ENCODE peak calls at places on chromosomes 5 and 9, in five cellular contexts. X is left lung, J is WERI-Rb-1, P is SK-N-SH, B is PC-3. Y is an unnamed sample.

GRCh38 chr5:122608222-122608621 is 166.7 kb upstream of the SNX2 start:
- DNase-seq in X (no peak), J (no peak), P (no peak), B (no peak), Y (no peak)

GRCh38 chr9:125586173-125586512 is 120.9 kb downstream of the MAPKAP1 start:
- DNase-seq in X (no peak), J (no peak), P (no peak), B (no peak), Y (no peak)

GRCh38 chr9:104863180-104863883 is 64.6 kb downstream of the ABCA1 start:
- DNase-seq in X (no peak), J (peak; percentile 90), P (peak; percentile 82), B (peak; percentile 79), Y (no peak)

GRCh38 chr5:87539839-87540238 is 127.1 kb upstream of the CCNH start:
- DNase-seq in X (no peak), J (no peak), P (no peak), B (peak; percentile 42), Y (no peak)

GRCh38 chr9:69580582-69580945 is 91.6 kb downstream of the APBA1 start:
- DNase-seq in X (no peak), J (no peak), P (no peak), B (no peak), Y (no peak)

GRCh38 chr5:149215478-149216042 is 56.1 kb upstream of the AFAP1L1 start:
- DNase-seq in X (no peak), J (no peak), P (no peak), B (peak; percentile 60), Y (no peak)

GRCh38 chr9:136694163-136694864 is 7.1 kb upstream of the AGPAT2 start:
- DNase-seq in X (peak; percentile 67), J (peak; percentile 80), P (peak; percentile 92), B (peak; percentile 63), Y (peak; percentile 79)

GRCh38 chr5:11037080-11037479 is 276.0 kb upstream of the DAP start:
- DNase-seq in X (no peak), J (no peak), P (no peak), B (no peak), Y (no peak)

GRCh38 chr9:78348848-78349247 is 51.9 kb downstream of the PSAT1 start:
- DNase-seq in X (no peak), J (no peak), P (no peak), B (no peak), Y (no peak)

GRCh38 chr9:131744171-131744714 is 4.4 kb upstream of the RAPGEF1 start:
- DNase-seq in X (no peak), J (no peak), P (no peak), B (no peak), Y (no peak)

GRCh38 chr9:87546704-87547103 is 49.0 kb downstream of the DAPK1 start:
- DNase-seq in X (no peak), J (no peak), P (no peak), B (no peak), Y (no peak)

GRCh38 chr5:119367502-119368237 is 11.9 kb downstream of the TNFAIP8 start:
- DNase-seq in X (no peak), J (no peak), P (no peak), B (peak; percentile 57), Y (no peak)

GRCh38 chr5:65037845-65038815 is 269.4 kb downstream of the CWC27 start:
- DNase-seq in X (no peak), J (peak; percentile 65), P (no peak), B (peak; percentile 25), Y (no peak)

GRCh38 chr5:176743828-176744583 is 66.4 kb upstream of the UNC5A start:
- DNase-seq in X (peak; percentile 21), J (no peak), P (peak; percentile 26), B (no peak), Y (no peak)

GRCh38 chr9:21165516-21165915 is 944 bp downstream of the IFNA21 start:
- DNase-seq in X (no peak), J (no peak), P (no peak), B (no peak), Y (no peak)

GRCh38 chr9:68996457-68996856 is 17.5 kb downstream of the PRKACG start:
- DNase-seq in X (no peak), J (no peak), P (no peak), B (no peak), Y (no peak)

GRCh38 chr9:133067006-133067405 is 5.2 kb downstream of the CEL start:
- DNase-seq in X (no peak), J (no peak), P (no peak), B (no peak), Y (no peak)

GRCh38 chr9:17987174-17987573 is 408.3 kb downstream of the SH3GL2 start:
- DNase-seq in X (no peak), J (no peak), P (no peak), B (no peak), Y (no peak)

GRCh38 chr9:16154570-16155078 is 601.8 kb downstream of the CCDC171 start:
- DNase-seq in X (no peak), J (peak; percentile 85), P (no peak), B (peak; percentile 20), Y (no peak)

GRCh38 chr9:16824545-16825041 is 45.9 kb downstream of the BNC2 start:
- DNase-seq in X (no peak), J (peak; percentile 14), P (peak; percentile 39), B (peak; percentile 54), Y (no peak)

GRCh38 chr5:150443242-150444075 is 6.1 kb downstream of the RPS14 start:
- DNase-seq in X (no peak), J (peak; percentile 62), P (no peak), B (no peak), Y (no peak)

GRCh38 chr5:53424691-53425597 is 55.5 kb upstream of the FST start:
- DNase-seq in X (no peak), J (no peak), P (no peak), B (peak; percentile 89), Y (no peak)

GRCh38 chr9:133945977-133946753 is 46.0 kb downstream of the VAV2 start:
- DNase-seq in X (no peak), J (no peak), P (no peak), B (no peak), Y (peak; percentile 18)

GRCh38 chr5:40121236-40121635 is 558.5 kb upstream of the PTGER4 start:
- DNase-seq in X (no peak), J (no peak), P (no peak), B (no peak), Y (no peak)

GRCh38 chr9:74500584-74500924 is 3.4 kb downstream of the RORB start:
- DNase-seq in X (no peak), J (no peak), P (peak; percentile 24), B (no peak), Y (no peak)

GRCh38 chr5:96790851-96791513 is 16.8 kb downstream of the ERAP1 start:
- DNase-seq in X (no peak), J (no peak), P (no peak), B (peak; percentile 60), Y (no peak)

GRCh38 chr9:93265301-93265971 is 81.5 kb downstream of the WNK2 start:
- DNase-seq in X (no peak), J (no peak), P (peak; percentile 21), B (no peak), Y (peak; percentile 23)

GRCh38 chr5:36403601-36404311 is 102.1 kb upstream of the RANBP3L start:
- DNase-seq in X (no peak), J (no peak), P (no peak), B (no peak), Y (no peak)

GRCh38 chr5:36407396-36407795 is 105.7 kb upstream of the RANBP3L start:
- DNase-seq in X (no peak), J (no peak), P (no peak), B (no peak), Y (no peak)

GRCh38 chr5:36402512-36402906 is 100.8 kb upstream of the RANBP3L start:
- DNase-seq in X (no peak), J (no peak), P (no peak), B (no peak), Y (no peak)

DNA sequence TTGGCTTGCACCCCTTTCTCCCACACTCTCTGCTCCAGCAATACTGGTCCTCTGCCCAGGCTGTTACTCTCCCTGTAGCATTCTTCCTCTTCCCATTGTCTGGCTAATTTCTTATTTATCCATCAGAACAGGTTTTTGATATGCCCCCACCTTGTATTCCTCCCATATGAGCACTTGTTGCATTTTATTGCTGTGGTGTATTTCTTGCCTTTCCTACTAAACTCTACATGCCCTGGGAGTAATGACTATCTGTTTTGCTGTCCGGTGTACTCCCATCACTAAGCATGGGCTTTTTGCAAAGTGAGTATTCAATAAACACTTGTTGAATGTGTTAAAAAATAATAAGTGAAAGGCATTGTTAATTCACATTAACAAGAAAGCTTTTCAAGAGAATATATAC is 104.3 kb upstream of the RANBP3L start:
- DNase-seq in X (no peak), J (no peak), P (no peak), B (no peak), Y (no peak)
- H3K9me3 ChIP-seq in X (no peaks in the 10 kb centered on the region), J (peaks cover 2% of the 10 kb centered on the region), P (no peaks in the 10 kb centered on the region), B (no peaks in the 10 kb centered on the region), Y (no peaks in the 10 kb centered on the region)

DNA sequence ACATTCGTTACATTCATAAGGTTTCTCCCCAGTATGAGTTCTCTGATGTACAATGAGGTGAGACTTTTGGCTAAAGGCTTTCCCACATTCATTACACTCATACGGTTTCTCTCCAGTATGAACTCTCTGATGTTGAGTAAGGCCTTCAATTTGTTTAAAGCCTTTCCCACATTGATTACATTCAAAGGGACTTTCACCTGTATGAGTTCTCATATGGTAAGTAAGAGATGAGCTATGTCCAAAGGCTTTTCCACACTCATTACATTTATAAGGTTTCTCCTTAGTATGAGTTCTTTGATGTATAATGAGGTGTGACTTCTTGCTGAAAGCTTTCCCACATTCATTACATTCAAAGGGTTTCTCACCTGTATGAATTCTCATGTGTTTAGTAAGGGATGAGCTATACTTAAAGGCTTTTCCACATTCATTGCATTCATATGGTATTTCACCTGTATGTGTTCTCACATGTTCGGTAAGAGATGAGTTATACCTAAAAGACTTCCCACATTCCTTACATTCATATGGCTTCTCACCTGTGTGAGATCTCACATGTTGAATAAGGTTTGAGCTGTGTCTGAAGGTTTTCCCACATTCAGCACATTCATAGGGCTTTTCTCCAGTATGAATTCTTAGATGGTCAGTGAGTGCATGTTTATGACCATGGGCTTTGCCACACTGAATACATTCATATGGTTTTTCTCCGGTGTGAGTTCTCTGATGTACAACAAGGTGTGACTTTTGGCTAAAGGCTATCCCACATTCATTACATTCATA is 13.5 kb downstream of the ZFP37 start:
- DNase-seq in X (no peak), J (no peak), P (no peak), B (peak; percentile 1), Y (no peak)
- H3K9me3 ChIP-seq in X (peaks cover 99% of the 10 kb centered on the region), J (peaks cover 72% of the 10 kb centered on the region), P (peaks cover 54% of the 10 kb centered on the region), B (peaks cover 36% of the 10 kb centered on the region), Y (peaks cover 77% of the 10 kb centered on the region)

GRCh38 chr5:44402084-44402483 is 12.9 kb upstream of the FGF10 start:
- DNase-seq in X (no peak), J (no peak), P (no peak), B (no peak), Y (no peak)

GRCh38 chr5:44398382-44398781 is 9.2 kb upstream of the FGF10 start:
- DNase-seq in X (no peak), J (no peak), P (no peak), B (no peak), Y (no peak)

GRCh38 chr5:44396312-44396711 is 7.1 kb upstream of the FGF10 start:
- DNase-seq in X (no peak), J (no peak), P (no peak), B (no peak), Y (no peak)

GRCh38 chr5:44401611-44402010 is 12.4 kb upstream of the FGF10 start:
- DNase-seq in X (no peak), J (no peak), P (no peak), B (no peak), Y (no peak)
- H3K9me3 ChIP-seq in X (no peaks in the 10 kb centered on the region), J (no peaks in the 10 kb centered on the region), P (no peaks in the 10 kb centered on the region), B (no peaks in the 10 kb centered on the region), Y (no peaks in the 10 kb centered on the region)

GRCh38 chr9:13915591-13916301 is 398.2 kb downstream of the NFIB start:
- DNase-seq in X (no peak), J (no peak), P (no peak), B (peak; percentile 15), Y (no peak)

GRCh38 chr9:13915131-13915530 is 398.8 kb downstream of the NFIB start:
- DNase-seq in X (no peak), J (no peak), P (no peak), B (no peak), Y (no peak)

GRCh38 chr9:13911473-13911872 is 402.5 kb downstream of the NFIB start:
- DNase-seq in X (no peak), J (no peak), P (no peak), B (no peak), Y (no peak)
- H3K9me3 ChIP-seq in X (peaks cover 10% of the 10 kb centered on the region), J (peaks cover under 1% of the 10 kb centered on the region), P (no peaks in the 10 kb centered on the region), B (no peaks in the 10 kb centered on the region), Y (no peaks in the 10 kb centered on the region)